ENCODE peak calls at places on chromosomes 1 and 21, in ten cellular contexts. K is heart left ventricle; N is lower lobe of right lung; W is tibial nerve; A is psoas muscle; M is CD8-positive, alpha-beta T cell; P is H9; U is adipocyte; Z is fibroblast of lung; G is astrocyte. L is an unnamed sample.
A peak's percentile ranks its signal among the peaks of the same experiment; 100 is the strongest.

GRCh38 chr1:21909286-21909759 is 27.8 kb downstream of the HSPG2 start:
- DNase-seq in G (no peak), A (peak; percentile 74), K (no peak), N (no peak), M (no peak), W (no peak), Z (peak; percentile 20), U (peak; percentile 61), P (no peak), L (peak; percentile 26)

GRCh38 chr1:37537378-37537777 is 16.7 kb downstream of the SNIP1 start:
- DNase-seq in K (no peak), P (no peak), N (no peak), A (no peak), U (peak; percentile 61), G (no peak), Z (peak; percentile 60), M (no peak), W (no peak), L (peak; percentile 43)

GRCh38 chr1:88394958-88395357 is 289.1 kb upstream of the PKN2 start:
- DNase-seq in W (no peak), M (no peak), U (no peak), G (no peak), P (no peak), K (no peak), Z (peak; percentile 11), A (no peak), N (no peak), L (no peak)

GRCh38 chr1:155128755-155129473 is 1.2 kb downstream of the EFNA1 start:
- DNase-seq in W (no peak), P (peak; percentile 49), U (no peak), G (no peak), Z (no peak), M (no peak), A (peak; percentile 59), K (peak; percentile 74), N (peak; percentile 55), L (no peak)

GRCh38 chr1:200528838-200529565 is 91.5 kb downstream of the KIF14 start:
- DNase-seq in A (no peak), G (no peak), M (no peak), Z (no peak), K (no peak), W (no peak), U (no peak), N (no peak), P (no peak), L (no peak)

GRCh38 chr1:205541161-205541886 is 36.9 kb downstream of the CDK18 start:
- DNase-seq in A (peak; percentile 6), P (no peak), K (no peak), N (no peak), W (no peak), Z (no peak), G (no peak), U (no peak), M (no peak), L (no peak)

GRCh38 chr1:208430220-208430619 is 186.0 kb upstream of the PLXNA2 start:
- DNase-seq in A (no peak), U (no peak), N (no peak), K (no peak), P (no peak), M (no peak), Z (no peak), G (no peak), W (no peak), L (no peak)

GRCh38 chr1:42973799-42974198 is 15.1 kb upstream of the SLC2A1 start:
- DNase-seq in A (no peak), G (no peak), N (no peak), U (no peak), K (no peak), M (no peak), P (no peak), W (no peak), Z (no peak), L (no peak)

GRCh38 chr21:21801921-21802320 is 803.7 kb downstream of the NCAM2 start:
- DNase-seq in M (no peak), G (no peak), K (no peak), A (no peak), Z (no peak), N (no peak), U (no peak), W (no peak), P (no peak), L (no peak)

GRCh38 chr21:15514073-15514946 is 215.5 kb upstream of the USP25 start:
- DNase-seq in K (no peak), A (no peak), Z (no peak), G (no peak), N (no peak), U (no peak), P (no peak), W (no peak), M (peak; percentile 11), L (no peak)

GRCh38 chr1:23480187-23481025 is 3.6 kb downstream of the ASAP3 start:
- DNase-seq in N (no peak), U (no peak), G (no peak), K (no peak), A (no peak), W (no peak), P (no peak), Z (no peak), M (no peak), L (no peak)

GRCh38 chr21:45080639-45081414 is 6.4 kb downstream of the ADARB1 start:
- DNase-seq in M (no peak), W (no peak), A (no peak), K (no peak), Z (peak; percentile 48), P (no peak), G (peak; percentile 33), N (no peak), U (peak; percentile 80), L (no peak)

GRCh38 chr1:119988316-119989067 is 81.0 kb downstream of the NOTCH2 start:
- DNase-seq in M (no peak), Z (peak; percentile 34), P (no peak), N (no peak), A (no peak), W (no peak), K (no peak), U (peak; percentile 40), G (no peak), L (no peak)

GRCh38 chr1:245153645-245154428 is 948 bp upstream of the KIF26B start:
- DNase-seq in Z (no peak), G (no peak), P (peak; percentile 45), U (peak; percentile 70), A (peak; percentile 59), M (no peak), N (peak; percentile 51), K (no peak), W (no peak), L (no peak)

GRCh38 chr1:175757381-175758015 is 14.1 kb upstream of the TNR start:
- DNase-seq in W (no peak), A (no peak), N (no peak), P (peak; percentile 85), G (no peak), M (no peak), U (no peak), K (no peak), Z (no peak), L (peak; percentile 56)

GRCh38 chr1:52590275-52590674 is 11.9 kb upstream of the GPX7 start:
- DNase-seq in K (no peak), P (no peak), A (no peak), Z (no peak), M (no peak), G (no peak), W (no peak), N (no peak), U (no peak), L (no peak)

GRCh38 chr1:158686430-158687009 is at the start of gene SPTA1:
- DNase-seq in Z (no peak), U (peak; percentile 34), A (no peak), N (no peak), G (no peak), P (no peak), M (no peak), W (no peak), K (no peak), L (no peak)

GRCh38 chr1:187734427-187734826 is 905.7 kb downstream of the PLA2G4A start:
- DNase-seq in A (peak; percentile 23), Z (no peak), U (no peak), P (no peak), G (no peak), N (no peak), M (no peak), K (no peak), W (no peak), L (no peak)

GRCh38 chr1:2909797-2910196 is 108.3 kb upstream of the TTC34 start:
- DNase-seq in A (no peak), K (no peak), Z (no peak), P (no peak), N (no peak), W (no peak), G (no peak), M (no peak), U (no peak), L (no peak)
- H3K9me3 ChIP-seq in A (no peaks in the 10 kb centered on the region), K (no peaks in the 10 kb centered on the region), Z (no peaks in the 10 kb centered on the region), P (peaks cover 87% of the 10 kb centered on the region), N (no peaks in the 10 kb centered on the region), W (no peaks in the 10 kb centered on the region), G (peaks cover 3% of the 10 kb centered on the region), M (no peaks in the 10 kb centered on the region), U (no peaks in the 10 kb centered on the region), L (no peaks in the 10 kb centered on the region)

GRCh38 chr1:4673494-4673893 is 19.1 kb downstream of the AJAP1 start:
- DNase-seq in G (no peak), Z (no peak), W (no peak), P (no peak), N (no peak), M (no peak), K (no peak), U (no peak), A (no peak), L (no peak)
- H3K9me3 ChIP-seq in G (no peaks in the 10 kb centered on the region), Z (no peaks in the 10 kb centered on the region), W (no peaks in the 10 kb centered on the region), P (peaks cover 9% of the 10 kb centered on the region), N (no peaks in the 10 kb centered on the region), M (no peaks in the 10 kb centered on the region), K (peaks cover 6% of the 10 kb centered on the region), U (peaks cover 10% of the 10 kb centered on the region), A (no peaks in the 10 kb centered on the region), L (no peaks in the 10 kb centered on the region)

GRCh38 chr1:5752715-5753330 is 239.4 kb downstream of the NPHP4 start:
- DNase-seq in G (no peak), M (no peak), N (no peak), Z (no peak), U (no peak), A (no peak), K (no peak), W (no peak), P (no peak), L (no peak)
- H3K9me3 ChIP-seq in G (peaks cover 2% of the 10 kb centered on the region), M (no peaks in the 10 kb centered on the region), N (no peaks in the 10 kb centered on the region), Z (no peaks in the 10 kb centered on the region), U (no peaks in the 10 kb centered on the region), A (no peaks in the 10 kb centered on the region), K (no peaks in the 10 kb centered on the region), W (no peaks in the 10 kb centered on the region), P (no peaks in the 10 kb centered on the region), L (no peaks in the 10 kb centered on the region)

GRCh38 chr1:98523256-98523655 is 138.3 kb upstream of the SNX7 start:
- DNase-seq in Z (no peak), K (no peak), P (no peak), U (no peak), N (no peak), W (no peak), A (no peak), M (no peak), G (peak; percentile 73), L (no peak)
- H3K9me3 ChIP-seq in Z (no peaks in the 10 kb centered on the region), K (peaks cover 9% of the 10 kb centered on the region), P (no peaks in the 10 kb centered on the region), U (peaks cover 23% of the 10 kb centered on the region), N (peaks cover 5% of the 10 kb centered on the region), W (no peaks in the 10 kb centered on the region), A (no peaks in the 10 kb centered on the region), M (no peaks in the 10 kb centered on the region), G (no peaks in the 10 kb centered on the region), L (peaks cover 6% of the 10 kb centered on the region)